ENCODE peak calls at places on chromosomes 2 and 18, in five cellular contexts. One of them, this sample, is unnamed.

GRCh38 chr2:111022630-111023029 is 98.1 kb upstream of the BCL2L11 start:
- DNase-seq in GM12878: no peak
- DNase-seq in HCT116: no peak
- DNase-seq in K562: no peak
- DNase-seq in SK-N-SH: no peak
- DNase-seq in this sample: no peak

GRCh38 chr2:30679416-30680088 is 127.7 kb downstream of the CAPN13 start:
- DNase-seq in GM12878: no peak
- DNase-seq in HCT116: no peak
- DNase-seq in K562: no peak
- DNase-seq in SK-N-SH: peak
- DNase-seq in this sample: no peak

GRCh38 chr18:6776193-6776592 is 46.7 kb downstream of the ARHGAP28 start:
- DNase-seq in GM12878: no peak
- DNase-seq in HCT116: no peak
- DNase-seq in K562: no peak
- DNase-seq in SK-N-SH: no peak
- DNase-seq in this sample: no peak

GRCh38 chr2:172931256-172931894 is 144.3 kb upstream of the MAP3K20 start:
- DNase-seq in GM12878: no peak
- DNase-seq in HCT116: no peak
- DNase-seq in K562: peak
- DNase-seq in SK-N-SH: peak
- DNase-seq in this sample: no peak

GRCh38 chr2:120346034-120346666 is at the start of gene INHBB:
- DNase-seq in GM12878: no peak
- DNase-seq in HCT116: no peak
- DNase-seq in K562: no peak
- DNase-seq in SK-N-SH: peak
- DNase-seq in this sample: no peak

GRCh38 chr2:86072271-86072858 is 33.3 kb downstream of the POLR1A start:
- DNase-seq in GM12878: no peak
- DNase-seq in HCT116: no peak
- DNase-seq in K562: no peak
- DNase-seq in SK-N-SH: peak
- DNase-seq in this sample: peak

GRCh38 chr2:9251154-9252001 is 44.8 kb downstream of the ASAP2 start:
- DNase-seq in GM12878: no peak
- DNase-seq in HCT116: no peak
- DNase-seq in K562: no peak
- DNase-seq in SK-N-SH: no peak
- DNase-seq in this sample: peak

GRCh38 chr18:48264508-48264907 is 144.7 kb downstream of the ZBTB7C start:
- DNase-seq in GM12878: no peak
- DNase-seq in HCT116: no peak
- DNase-seq in K562: no peak
- DNase-seq in SK-N-SH: peak
- DNase-seq in this sample: no peak

GRCh38 chr2:134361648-134362047 is 107.8 kb downstream of the MGAT5 start:
- DNase-seq in GM12878: no peak
- DNase-seq in HCT116: no peak
- DNase-seq in K562: no peak
- DNase-seq in SK-N-SH: no peak
- DNase-seq in this sample: no peak

GRCh38 chr2:48258750-48259149 is 271.2 kb upstream of the STON1 start:
- DNase-seq in GM12878: no peak
- DNase-seq in HCT116: no peak
- DNase-seq in K562: no peak
- DNase-seq in SK-N-SH: no peak
- DNase-seq in this sample: no peak

GRCh38 chr2:72887836-72888437 is 729 bp downstream of the SPR start:
- DNase-seq in GM12878: no peak
- DNase-seq in HCT116: peak
- DNase-seq in K562: peak
- DNase-seq in SK-N-SH: peak
- DNase-seq in this sample: peak

GRCh38 chr2:72888438-72889202 is 1.4 kb downstream of the SPR start:
- DNase-seq in GM12878: no peak
- DNase-seq in HCT116: no peak
- DNase-seq in K562: no peak
- DNase-seq in SK-N-SH: no peak
- DNase-seq in this sample: no peak

GRCh38 chr2:72889991-72890390 is 2.8 kb downstream of the SPR start:
- DNase-seq in GM12878: no peak
- DNase-seq in HCT116: no peak
- DNase-seq in K562: no peak
- DNase-seq in SK-N-SH: no peak
- DNase-seq in this sample: no peak

GRCh38 chr2:72886505-72887031 is 640 bp upstream of the SPR start:
- DNase-seq in GM12878: no peak
- DNase-seq in HCT116: no peak
- DNase-seq in K562: no peak
- DNase-seq in SK-N-SH: no peak
- DNase-seq in this sample: no peak

GRCh38 chr2:72887032-72887835 is at the start of gene SPR:
- DNase-seq in GM12878: no peak
- DNase-seq in HCT116: peak
- DNase-seq in K562: peak
- DNase-seq in SK-N-SH: peak
- DNase-seq in this sample: peak
- TF ChIP-seq POLR2AphosphoS5 in GM12878: no peak
- TF ChIP-seq POLR2AphosphoS5 in HCT116: peak
- TF ChIP-seq POLR2AphosphoS5 in K562: no peak
- TF ChIP-seq POLR2AphosphoS5 in SK-N-SH: no peak
- TF ChIP-seq POLR2AphosphoS5 in this sample: no peak

GRCh38 chr18:2958819-2959298 is 54.1 kb downstream of the LPIN2 start:
- DNase-seq in GM12878: no peak
- DNase-seq in HCT116: no peak
- DNase-seq in K562: no peak
- DNase-seq in SK-N-SH: peak
- DNase-seq in this sample: no peak
- TF ChIP-seq POLR2AphosphoS5 in GM12878: no peak
- TF ChIP-seq POLR2AphosphoS5 in HCT116: no peak
- TF ChIP-seq POLR2AphosphoS5 in K562: no peak
- TF ChIP-seq POLR2AphosphoS5 in SK-N-SH: no peak
- TF ChIP-seq POLR2AphosphoS5 in this sample: peak

DNA sequence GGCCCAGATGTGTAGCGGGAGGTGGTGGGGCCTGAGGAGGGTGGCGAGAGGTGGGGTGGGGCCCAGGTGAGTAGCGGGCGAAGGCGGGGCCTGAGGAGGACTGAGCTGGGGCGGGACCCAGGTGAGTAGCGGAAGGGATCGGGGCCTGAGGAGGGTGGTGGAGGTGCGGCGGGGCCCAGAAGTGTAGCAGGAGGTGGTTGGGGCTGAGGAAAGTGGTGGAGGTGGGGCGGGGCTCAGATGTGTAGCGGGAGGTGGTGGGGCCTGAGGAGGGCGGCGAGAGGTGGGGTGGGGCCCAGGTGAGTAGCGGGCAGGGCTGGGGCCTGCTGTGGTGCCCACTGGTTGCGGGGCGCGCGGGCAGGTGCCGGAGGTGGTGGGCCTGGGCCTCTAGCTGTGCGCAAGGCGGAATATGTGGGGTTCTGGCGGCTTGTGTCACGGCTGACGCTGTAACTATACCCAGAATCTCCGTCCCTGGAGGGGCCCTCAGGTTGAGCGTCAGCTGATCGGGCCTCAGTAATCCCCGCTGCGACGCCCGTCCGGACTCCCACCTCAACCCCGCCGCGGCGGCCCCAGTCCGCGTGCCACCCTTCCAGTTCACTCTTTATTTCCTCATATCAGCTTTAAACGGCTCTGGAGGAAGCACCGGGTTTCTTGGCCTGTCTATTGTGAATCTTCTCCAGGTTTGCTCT is 866 bp upstream of the SF3B6 start:
- DNase-seq in GM12878: no peak
- DNase-seq in HCT116: no peak
- DNase-seq in K562: peak
- DNase-seq in SK-N-SH: peak
- DNase-seq in this sample: no peak
- TF ChIP-seq POLR2AphosphoS5 in GM12878: no peak
- TF ChIP-seq POLR2AphosphoS5 in HCT116: peak
- TF ChIP-seq POLR2AphosphoS5 in K562: no peak
- TF ChIP-seq POLR2AphosphoS5 in SK-N-SH: peak
- TF ChIP-seq POLR2AphosphoS5 in this sample: peak

GRCh38 chr2:157442636-157443035 is 1.3 kb downstream of the CYTIP start:
- DNase-seq in GM12878: no peak
- DNase-seq in HCT116: no peak
- DNase-seq in K562: no peak
- DNase-seq in SK-N-SH: no peak
- DNase-seq in this sample: no peak

GRCh38 chr2:157440404-157441071 is 3.4 kb downstream of the CYTIP start:
- DNase-seq in GM12878: no peak
- DNase-seq in HCT116: no peak
- DNase-seq in K562: no peak
- DNase-seq in SK-N-SH: no peak
- DNase-seq in this sample: peak

GRCh38 chr2:157442136-157442535 is 1.8 kb downstream of the CYTIP start:
- DNase-seq in GM12878: no peak
- DNase-seq in HCT116: no peak
- DNase-seq in K562: no peak
- DNase-seq in SK-N-SH: no peak
- DNase-seq in this sample: no peak

GRCh38 chr2:157439792-157440186 is 4.1 kb downstream of the CYTIP start:
- DNase-seq in GM12878: no peak
- DNase-seq in HCT116: no peak
- DNase-seq in K562: no peak
- DNase-seq in SK-N-SH: no peak
- DNase-seq in this sample: no peak

DNA sequence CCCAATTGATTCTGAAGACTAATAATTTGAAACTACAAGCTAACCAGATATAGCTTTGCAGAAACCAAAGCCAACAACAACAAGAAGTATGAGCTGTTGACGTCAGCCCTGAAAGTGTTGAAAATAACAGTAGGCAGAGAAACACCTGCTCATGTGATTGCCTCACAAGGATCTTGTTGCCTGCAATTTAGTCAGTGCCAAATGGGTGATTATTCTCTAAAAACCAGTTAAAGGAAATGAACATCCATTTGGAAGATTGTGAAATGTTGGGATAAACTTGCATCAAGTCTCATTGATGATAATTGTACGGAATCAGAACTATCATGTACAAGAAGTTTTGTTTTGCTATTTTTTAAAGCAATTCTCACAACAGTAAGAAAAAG is 2.8 kb downstream of the CYTIP start:
- DNase-seq in GM12878: no peak
- DNase-seq in HCT116: no peak
- DNase-seq in K562: no peak
- DNase-seq in SK-N-SH: no peak
- DNase-seq in this sample: no peak
- TF ChIP-seq POLR2AphosphoS5 in GM12878: peak
- TF ChIP-seq POLR2AphosphoS5 in HCT116: no peak
- TF ChIP-seq POLR2AphosphoS5 in K562: no peak
- TF ChIP-seq POLR2AphosphoS5 in SK-N-SH: no peak
- TF ChIP-seq POLR2AphosphoS5 in this sample: peak

DNA sequence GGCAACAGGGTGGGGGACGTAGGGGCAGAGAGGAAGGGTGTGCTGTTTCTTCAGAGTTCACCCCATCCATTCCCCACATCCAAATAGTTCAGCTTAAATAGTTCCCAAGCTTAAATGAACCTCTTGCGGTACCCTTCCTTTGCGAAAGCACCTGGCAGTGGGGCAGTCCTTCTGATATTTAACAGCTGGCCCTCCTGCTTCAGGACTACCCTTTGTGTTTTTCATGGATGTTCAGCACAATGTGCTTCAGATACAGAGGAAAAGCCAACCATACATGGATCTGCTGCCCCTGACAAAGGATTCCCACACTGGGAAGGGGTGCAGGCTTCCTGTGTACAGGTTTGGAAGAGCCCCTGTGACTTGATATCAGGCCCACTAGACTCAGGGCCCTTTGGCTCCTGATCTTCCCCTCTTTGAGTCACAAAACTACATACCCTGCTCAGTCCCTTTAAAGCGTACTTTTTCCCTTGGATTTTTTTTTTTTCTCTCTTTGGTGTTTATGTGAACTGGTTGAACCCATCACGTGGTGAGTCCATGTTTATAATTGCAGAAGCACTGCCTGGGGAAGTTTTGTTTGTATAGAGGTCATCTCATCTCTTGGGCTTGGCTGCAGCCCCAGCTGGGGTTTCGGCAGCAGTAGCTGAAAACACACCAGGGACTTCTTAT is 45.3 kb upstream of the IGFBP5 start:
- DNase-seq in GM12878: no peak
- DNase-seq in HCT116: no peak
- DNase-seq in K562: no peak
- DNase-seq in SK-N-SH: no peak
- DNase-seq in this sample: no peak
- TF ChIP-seq POLR2AphosphoS5 in GM12878: no peak
- TF ChIP-seq POLR2AphosphoS5 in HCT116: no peak
- TF ChIP-seq POLR2AphosphoS5 in K562: no peak
- TF ChIP-seq POLR2AphosphoS5 in SK-N-SH: no peak
- TF ChIP-seq POLR2AphosphoS5 in this sample: peak

GRCh38 chr18:12308386-12309100 is 502 bp downstream of the TUBB6 start:
- DNase-seq in GM12878: no peak
- DNase-seq in HCT116: no peak
- DNase-seq in K562: peak
- DNase-seq in SK-N-SH: peak
- DNase-seq in this sample: peak

GRCh38 chr18:12306752-12307151 is 1.3 kb upstream of the TUBB6 start:
- DNase-seq in GM12878: no peak
- DNase-seq in HCT116: no peak
- DNase-seq in K562: no peak
- DNase-seq in SK-N-SH: no peak
- DNase-seq in this sample: no peak

GRCh38 chr18:12309683-12310198 is 1.7 kb downstream of the TUBB6 start:
- DNase-seq in GM12878: no peak
- DNase-seq in HCT116: no peak
- DNase-seq in K562: no peak
- DNase-seq in SK-N-SH: no peak
- DNase-seq in this sample: no peak

GRCh38 chr18:12307251-12307736 is 747 bp upstream of the TUBB6 start:
- DNase-seq in GM12878: no peak
- DNase-seq in HCT116: no peak
- DNase-seq in K562: no peak
- DNase-seq in SK-N-SH: peak
- DNase-seq in this sample: no peak

GRCh38 chr18:12307871-12308385 is at the start of gene TUBB6:
- DNase-seq in GM12878: no peak
- DNase-seq in HCT116: no peak
- DNase-seq in K562: peak
- DNase-seq in SK-N-SH: peak
- DNase-seq in this sample: peak
- TF ChIP-seq POLR2AphosphoS5 in GM12878: peak
- TF ChIP-seq POLR2AphosphoS5 in HCT116: peak
- TF ChIP-seq POLR2AphosphoS5 in K562: peak
- TF ChIP-seq POLR2AphosphoS5 in SK-N-SH: peak
- TF ChIP-seq POLR2AphosphoS5 in this sample: peak